ENCODE peak calls at places on chromosomes 2 and 18, in nine cellular contexts. W is heart right ventricle, L is kidney, K is tibial nerve, P is WTC11, V is dorsolateral prefrontal cortex, B is A549, Q is GM12865, S is HFFc6. R is an unnamed sample.

GRCh38 chr2:55771612-55772011 is 78.0 kb upstream of the PNPT1 start:
- DNase-seq in W (no peak), L (no peak), K (no peak), P (no peak), V (no peak), B (peak), Q (no peak), S (peak), R (no peak)

GRCh38 chr2:207135801-207136457 is 29.8 kb downstream of the KLF7 start:
- DNase-seq in W (no peak), L (no peak), K (no peak), P (no peak), V (no peak), B (no peak), Q (no peak), S (no peak), R (no peak)

GRCh38 chr2:45857848-45858520 is 206.5 kb downstream of the PRKCE start:
- DNase-seq in W (no peak), L (no peak), K (no peak), P (no peak), V (no peak), B (no peak), Q (no peak), S (no peak), R (no peak)

GRCh38 chr18:596288-596881 is 403 bp upstream of the CLUL1 start:
- DNase-seq in W (no peak), L (peak), K (no peak), P (peak), V (no peak), B (no peak), Q (peak), S (no peak), R (peak)

GRCh38 chr2:86396304-86396785 is 44.8 kb upstream of the KDM3A start:
- DNase-seq in W (no peak), L (no peak), K (no peak), P (peak), V (peak), B (peak), Q (peak), S (peak), R (no peak)

GRCh38 chr2:42141687-42142475 is 27.3 kb upstream of the EML4 start:
- DNase-seq in W (peak), L (peak), K (peak), P (peak), V (no peak), B (peak), Q (no peak), S (peak), R (no peak)

GRCh38 chr2:146964494-146964893 is 880.3 kb upstream of the ACVR2A start:
- DNase-seq in W (no peak), L (no peak), K (no peak), P (no peak), V (no peak), B (no peak), Q (no peak), S (no peak), R (no peak)

GRCh38 chr2:37201766-37202165 is 5.5 kb downstream of the CEBPZOS start:
- DNase-seq in W (no peak), L (no peak), K (no peak), P (no peak), V (no peak), B (no peak), Q (no peak), S (no peak), R (no peak)

GRCh38 chr2:44166096-44166495 is 2.6 kb upstream of the PPM1B start:
- DNase-seq in W (no peak), L (peak), K (no peak), P (peak), V (no peak), B (no peak), Q (no peak), S (no peak), R (peak)

GRCh38 chr2:201257941-201258665 is 2.2 kb upstream of the CASP8 start:
- DNase-seq in W (peak), L (peak), K (peak), P (no peak), V (no peak), B (peak), Q (peak), S (peak), R (peak)

GRCh38 chr2:172248381-172249173 is 145.9 kb upstream of the DLX2 start:
- DNase-seq in W (no peak), L (no peak), K (no peak), P (no peak), V (no peak), B (no peak), Q (no peak), S (peak), R (no peak)

GRCh38 chr2:165743442-165743841 is 50.6 kb downstream of the GALNT3 start:
- DNase-seq in W (no peak), L (no peak), K (no peak), P (no peak), V (no peak), B (no peak), Q (no peak), S (no peak), R (peak)

GRCh38 chr18:26487437-26487836 is 60.9 kb downstream of the KCTD1 start:
- DNase-seq in W (no peak), L (no peak), K (no peak), P (no peak), V (no peak), B (peak), Q (peak), S (no peak), R (no peak)

GRCh38 chr2:196594158-196594557 is 45.4 kb upstream of the CCDC150 start:
- DNase-seq in W (no peak), L (no peak), K (no peak), P (no peak), V (peak), B (no peak), Q (no peak), S (no peak), R (no peak)

GRCh38 chr2:15911686-15912085 is 28.7 kb upstream of the MYCN start:
- DNase-seq in W (no peak), L (no peak), K (no peak), P (no peak), V (no peak), B (no peak), Q (no peak), S (no peak), R (no peak)

GRCh38 chr2:136175868-136176267 is 57.9 kb upstream of the CXCR4 start:
- DNase-seq in W (no peak), L (no peak), K (no peak), P (no peak), V (no peak), B (no peak), Q (no peak), S (no peak), R (no peak)

GRCh38 chr2:44268259-44268649 is 7.0 kb upstream of the SLC3A1 start:
- DNase-seq in W (no peak), L (no peak), K (no peak), P (no peak), V (no peak), B (no peak), Q (no peak), S (peak), R (no peak)

GRCh38 chr18:23263551-23264235 is 128.4 kb downstream of the CABLES1 start:
- DNase-seq in W (no peak), L (no peak), K (no peak), P (no peak), V (no peak), B (no peak), Q (no peak), S (no peak), R (no peak)

GRCh38 chr2:29108225-29108624 is 7.0 kb upstream of the CLIP4 start:
- DNase-seq in W (no peak), L (no peak), K (no peak), P (no peak), V (peak), B (peak), Q (no peak), S (peak), R (no peak)

GRCh38 chr2:188369365-188369764 is 77.7 kb downstream of the GULP1 start:
- DNase-seq in W (no peak), L (no peak), K (no peak), P (peak), V (no peak), B (peak), Q (peak), S (peak), R (no peak)

GRCh38 chr2:101766871-101767739 is 69.6 kb downstream of the MAP4K4 start:
- DNase-seq in W (no peak), L (no peak), K (no peak), P (no peak), V (no peak), B (no peak), Q (no peak), S (peak), R (no peak)

GRCh38 chr2:239263231-239263936 is 137.4 kb downstream of the HDAC4 start:
- DNase-seq in W (no peak), L (peak), K (no peak), P (no peak), V (no peak), B (no peak), Q (no peak), S (no peak), R (no peak)

GRCh38 chr2:217412721-217413120 is 552.9 kb upstream of the TNP1 start:
- DNase-seq in W (no peak), L (no peak), K (no peak), P (no peak), V (no peak), B (no peak), Q (no peak), S (peak), R (no peak)

GRCh38 chr2:230828272-230828961 is 36.3 kb upstream of the ITM2C start:
- DNase-seq in W (peak), L (no peak), K (no peak), P (peak), V (no peak), B (no peak), Q (peak), S (no peak), R (peak)

GRCh38 chr2:186032337-186032736 is 293.7 kb downstream of the FSIP2 start:
- DNase-seq in W (no peak), L (no peak), K (no peak), P (no peak), V (no peak), B (no peak), Q (no peak), S (no peak), R (no peak)

GRCh38 chr2:172701250-172701649 is 34.4 kb upstream of the RAPGEF4 start:
- DNase-seq in W (no peak), L (no peak), K (no peak), P (no peak), V (no peak), B (no peak), Q (no peak), S (peak), R (no peak)

GRCh38 chr2:132632000-132632649 is 37.9 kb downstream of the LYPD1 start:
- DNase-seq in W (no peak), L (no peak), K (no peak), P (no peak), V (no peak), B (no peak), Q (no peak), S (peak), R (no peak)

GRCh38 chr2:105143467-105144127 is 97.9 kb upstream of the GPR45 start:
- DNase-seq in W (no peak), L (peak), K (no peak), P (peak), V (peak), B (no peak), Q (peak), S (no peak), R (no peak)

GRCh38 chr2:105763076-105763475 is 18.4 kb downstream of the NCK2 start:
- DNase-seq in W (no peak), L (no peak), K (no peak), P (no peak), V (no peak), B (no peak), Q (no peak), S (no peak), R (no peak)

GRCh38 chr2:7999683-8000476 is 682.0 kb upstream of the ID2 start:
- DNase-seq in W (no peak), L (no peak), K (no peak), P (no peak), V (peak), B (no peak), Q (no peak), S (no peak), R (no peak)

GRCh38 chr2:8003462-8004075 is 678.3 kb upstream of the ID2 start:
- DNase-seq in W (peak), L (no peak), K (peak), P (no peak), V (no peak), B (no peak), Q (no peak), S (peak), R (no peak)

GRCh38 chr2:8002765-8003393 is 679.0 kb upstream of the ID2 start:
- DNase-seq in W (no peak), L (no peak), K (no peak), P (no peak), V (no peak), B (no peak), Q (peak), S (no peak), R (peak)

GRCh38 chr2:8004250-8004681 is 677.6 kb upstream of the ID2 start:
- DNase-seq in W (no peak), L (no peak), K (no peak), P (no peak), V (no peak), B (peak), Q (peak), S (peak), R (no peak)

GRCh38 chr2:8000861-8001260 is 681.0 kb upstream of the ID2 start:
- DNase-seq in W (no peak), L (no peak), K (no peak), P (no peak), V (no peak), B (peak), Q (peak), S (no peak), R (no peak)
- TF ChIP-seq CTCF in W (no peak), L (peak), K (no peak), P (no peak), V (no peak), B (peak), Q (no peak), S (peak), R (peak)

GRCh38 chr2:237721828-237722227 is 76.8 kb upstream of the RBM44 start:
- DNase-seq in W (no peak), L (no peak), K (no peak), P (no peak), V (no peak), B (no peak), Q (no peak), S (no peak), R (no peak)

GRCh38 chr2:237724811-237725478 is 73.6 kb upstream of the RBM44 start:
- DNase-seq in W (no peak), L (no peak), K (no peak), P (no peak), V (no peak), B (no peak), Q (no peak), S (no peak), R (no peak)

GRCh38 chr2:237722616-237723015 is 76.0 kb upstream of the RBM44 start:
- DNase-seq in W (no peak), L (no peak), K (no peak), P (no peak), V (no peak), B (no peak), Q (no peak), S (no peak), R (no peak)

GRCh38 chr2:237723023-237723422 is 75.6 kb upstream of the RBM44 start:
- DNase-seq in W (no peak), L (no peak), K (no peak), P (no peak), V (no peak), B (no peak), Q (no peak), S (no peak), R (no peak)

DNA sequence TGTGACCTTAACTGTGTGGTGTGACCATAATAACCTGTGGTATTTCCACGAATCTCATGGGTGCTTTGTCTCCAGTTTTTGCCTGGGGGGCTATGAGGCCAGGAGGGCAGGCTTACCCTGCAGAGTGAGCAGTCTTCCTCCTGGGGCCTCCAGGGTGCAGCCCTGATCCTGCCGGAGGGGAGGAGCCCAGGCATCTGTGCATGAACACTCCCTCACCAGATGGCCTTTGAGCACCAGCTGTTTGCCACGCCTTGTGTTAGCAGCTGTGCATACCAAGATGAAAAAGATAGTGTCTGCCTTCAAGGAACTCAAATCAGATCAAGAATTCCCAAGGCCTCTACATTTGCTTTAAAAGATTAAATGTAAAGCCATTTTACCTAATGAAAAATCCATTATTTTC is 75.0 kb upstream of the RBM44 start:
- DNase-seq in W (peak), L (no peak), K (no peak), P (peak), V (no peak), B (peak), Q (peak), S (no peak), R (no peak)
- TF ChIP-seq CTCF in W (no peak), L (no peak), K (no peak), P (no peak), V (no peak), B (no peak), Q (no peak), S (no peak), R (no peak)

GRCh38 chr2:224929512-224929911 is 112.8 kb downstream of the DOCK10 start:
- DNase-seq in W (no peak), L (no peak), K (no peak), P (no peak), V (no peak), B (no peak), Q (no peak), S (no peak), R (no peak)

GRCh38 chr2:224931956-224932355 is 110.3 kb downstream of the DOCK10 start:
- DNase-seq in W (no peak), L (no peak), K (no peak), P (no peak), V (no peak), B (no peak), Q (no peak), S (no peak), R (no peak)

GRCh38 chr2:224930124-224930523 is 112.1 kb downstream of the DOCK10 start:
- DNase-seq in W (no peak), L (no peak), K (no peak), P (no peak), V (no peak), B (no peak), Q (no peak), S (no peak), R (no peak)

GRCh38 chr2:224933416-224933815 is 108.9 kb downstream of the DOCK10 start:
- DNase-seq in W (no peak), L (no peak), K (no peak), P (no peak), V (no peak), B (no peak), Q (no peak), S (no peak), R (no peak)

DNA sequence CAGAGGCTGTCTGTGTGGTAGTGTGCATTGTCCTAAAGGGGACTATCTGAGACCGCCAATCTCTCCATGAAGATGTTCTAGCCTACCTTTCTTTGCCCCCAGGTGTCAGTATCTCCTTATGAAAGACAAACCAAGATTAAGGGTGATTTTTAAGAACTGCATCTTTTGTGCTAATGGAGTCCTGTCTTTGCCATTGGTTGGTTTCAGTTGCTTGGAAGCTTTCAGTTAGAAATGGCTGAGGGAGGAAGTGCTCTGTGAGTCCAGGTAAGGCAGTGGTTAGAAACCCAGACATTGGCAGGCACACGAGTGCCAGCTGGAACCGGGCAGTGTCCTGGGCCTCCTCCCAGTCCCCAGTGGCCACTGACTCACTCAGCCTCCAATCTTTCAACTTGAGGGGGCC is 111.3 kb downstream of the DOCK10 start:
- DNase-seq in W (no peak), L (no peak), K (no peak), P (no peak), V (no peak), B (no peak), Q (no peak), S (no peak), R (no peak)
- TF ChIP-seq CTCF in W (no peak), L (no peak), K (no peak), P (no peak), V (no peak), B (peak), Q (peak), S (peak), R (peak)

DNA sequence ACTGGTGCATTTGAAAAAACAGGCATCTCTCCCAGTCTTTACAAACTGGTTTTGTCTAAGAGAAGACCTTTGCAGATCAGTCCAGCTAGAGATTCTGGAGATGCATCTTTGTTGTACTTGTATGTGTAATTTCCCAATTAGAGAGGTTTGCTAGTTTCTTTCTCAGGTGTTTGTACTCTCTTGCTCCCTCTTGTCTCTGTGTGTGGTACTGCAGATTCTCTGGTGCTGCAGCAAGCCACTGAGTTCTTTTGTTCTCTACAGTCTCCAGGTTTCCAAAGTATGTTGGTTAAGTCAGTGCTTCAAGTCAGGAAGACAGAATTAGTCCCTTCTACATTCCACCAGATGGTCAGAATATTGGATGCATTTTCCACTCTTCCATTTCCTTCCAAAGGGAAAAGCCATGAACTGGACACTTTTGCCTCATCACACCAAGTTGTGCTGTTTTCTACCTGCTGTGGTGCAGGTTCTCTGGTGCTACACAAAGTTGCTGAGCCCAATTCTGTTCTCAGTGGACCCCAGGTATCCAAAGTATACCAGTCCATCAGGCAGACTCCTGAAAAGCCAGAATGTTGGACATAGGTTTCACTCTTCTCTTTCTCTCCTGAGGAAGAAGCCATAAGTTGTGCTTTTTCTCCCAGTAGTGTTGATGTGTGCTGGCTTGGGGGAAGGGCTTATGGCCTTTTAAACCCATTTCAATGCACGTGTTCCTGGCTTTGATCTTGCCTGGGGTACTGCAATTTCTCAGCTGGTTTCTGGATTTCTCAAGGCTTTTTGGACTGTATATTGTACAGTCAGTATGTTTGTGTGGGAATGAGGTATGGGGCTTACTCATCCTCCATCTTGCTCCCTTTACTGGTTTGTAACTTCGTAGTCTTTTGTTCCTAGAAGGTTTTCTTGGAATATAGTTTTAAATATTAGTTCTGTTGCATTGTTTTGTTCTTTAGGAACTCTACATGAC is 29.8 kb downstream of the EPC2 start:
- DNase-seq in W (no peak), L (no peak), K (no peak), P (peak), V (no peak), B (peak), Q (peak), S (no peak), R (peak)
- TF ChIP-seq CTCF in W (peak), L (no peak), K (no peak), P (peak), V (no peak), B (peak), Q (peak), S (peak), R (peak)

GRCh38 chr2:119234021-119235019 is 10.7 kb downstream of the STEAP3 start:
- DNase-seq in W (no peak), L (no peak), K (no peak), P (peak), V (no peak), B (no peak), Q (peak), S (peak), R (no peak)
- TF ChIP-seq CTCF in W (peak), L (peak), K (peak), P (no peak), V (no peak), B (peak), Q (peak), S (peak), R (peak)